ENCODE peak calls at places on chromosome X, in four cellular contexts. N is IMR-90, A is heart left ventricle, I is tibial nerve. X is an unnamed sample.

GRCh38 chrX:68894513-68895338 is 65.9 kb downstream of the EFNB1 start:
- DNase-seq in N (peak), A (peak), I (peak), X (peak)

GRCh38 chrX:48927125-48927524 is 8.3 kb upstream of the PIM2 start:
- DNase-seq in N (no peak), A (no peak), I (no peak), X (no peak)

GRCh38 chrX:151771726-151772125 is 37.2 kb downstream of the CNGA2 start:
- DNase-seq in N (no peak), A (no peak), I (no peak), X (no peak)

GRCh38 chrX:153884136-153885076 is 1.6 kb downstream of the L1CAM start:
- DNase-seq in N (no peak), A (no peak), I (no peak), X (no peak)

GRCh38 chrX:68504237-68504636 is 5.4 kb downstream of the YIPF6 start:
- DNase-seq in N (peak), A (no peak), I (no peak), X (no peak)

GRCh38 chrX:150268839-150269238 is 94.3 kb upstream of the MAMLD1 start:
- DNase-seq in N (no peak), A (no peak), I (no peak), X (no peak)

GRCh38 chrX:3748052-3748559 is 34.7 kb upstream of the PRKX start:
- DNase-seq in N (no peak), A (no peak), I (no peak), X (no peak)

GRCh38 chrX:118221257-118221656 is 104.6 kb upstream of the KLHL13 start:
- DNase-seq in N (no peak), A (no peak), I (no peak), X (no peak)

GRCh38 chrX:11784543-11784942 is 26.5 kb downstream of the MSL3 start:
- DNase-seq in N (no peak), A (no peak), I (no peak), X (no peak)

GRCh38 chrX:54479471-54480122 is 16.4 kb downstream of the FGD1 start:
- DNase-seq in N (no peak), A (no peak), I (no peak), X (no peak)

GRCh38 chrX:102138064-102138463 is 4.2 kb downstream of the TCEAL6 start:
- DNase-seq in N (no peak), A (no peak), I (no peak), X (no peak)

GRCh38 chrX:28628101-28628500 is 40.9 kb downstream of the IL1RAPL1 start:
- DNase-seq in N (no peak), A (no peak), I (no peak), X (no peak)

GRCh38 chrX:10240918-10241317 is 84.1 kb downstream of the CLCN4 start:
- DNase-seq in N (peak), A (no peak), I (peak), X (no peak)

GRCh38 chrX:23749576-23749975 is 6.5 kb upstream of the ACOT9 start:
- DNase-seq in N (no peak), A (no peak), I (no peak), X (no peak)

GRCh38 chrX:48834383-48834709 is 1.1 kb downstream of the PCSK1N start:
- DNase-seq in N (no peak), A (no peak), I (no peak), X (no peak)

GRCh38 chrX:30302957-30303356 is 6.2 kb downstream of the NR0B1 start:
- DNase-seq in N (no peak), A (no peak), I (peak), X (peak)

GRCh38 chrX:85052207-85052606 is 48.5 kb downstream of the APOOL start:
- DNase-seq in N (peak), A (no peak), I (no peak), X (no peak)

GRCh38 chrX:2424317-2424716 is 76.5 kb downstream of the DHRSX start:
- DNase-seq in N (no peak), A (no peak), I (no peak), X (no peak)

DNA sequence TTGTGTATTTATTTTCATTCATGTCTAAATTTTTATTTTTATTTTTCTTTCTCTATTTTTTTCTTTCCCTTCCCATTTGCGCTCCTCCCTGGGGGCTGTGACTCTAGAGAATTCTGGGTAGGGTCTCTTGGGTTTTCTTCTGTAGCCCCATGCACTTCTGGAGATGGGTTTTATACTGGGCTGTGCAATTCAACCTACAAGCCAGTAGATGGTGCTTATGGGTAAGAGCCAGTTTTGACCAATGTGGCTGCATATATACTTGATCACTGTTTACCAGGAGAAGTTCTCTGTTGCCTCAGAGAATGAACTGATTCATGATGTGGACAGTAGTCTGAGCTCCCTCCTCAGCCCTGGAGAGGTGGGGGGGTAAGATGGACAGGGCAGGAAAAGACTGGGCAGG is 614.6 kb downstream of the PCDH19 start:
- DNase-seq in N (no peak), A (no peak), I (no peak), X (no peak)
- TF ChIP-seq CTCF in N (no peak), A (no peak), I (no peak), X (no peak)

GRCh38 chrX:43448688-43449087 is 207.4 kb upstream of the MAOA start:
- DNase-seq in N (no peak), A (no peak), I (no peak), X (no peak)

GRCh38 chrX:43446752-43447151 is 209.3 kb upstream of the MAOA start:
- DNase-seq in N (no peak), A (no peak), I (no peak), X (no peak)

GRCh38 chrX:43456056-43456455 is 200.0 kb upstream of the MAOA start:
- DNase-seq in N (no peak), A (no peak), I (no peak), X (no peak)

GRCh38 chrX:43450355-43450754 is 205.7 kb upstream of the MAOA start:
- DNase-seq in N (no peak), A (no peak), I (no peak), X (no peak)
- H3K4me3 ChIP-seq in N (no peak), A (no peak), I (no peak), X (no peak)

GRCh38 chrX:41275661-41276609 is 58.0 kb upstream of the DDX3X start:
- DNase-seq in N (peak), A (peak), I (peak), X (peak)
- TF ChIP-seq POLR2A in N (no peak), A (no peak), I (no peak), X (no peak)

GRCh38 chrX:114970806-114971205 is 46.6 kb downstream of the IL13RA2 start:
- DNase-seq in N (no peak), A (no peak), I (no peak), X (no peak)
- TF ChIP-seq CTCF in N (no peak), A (no peak), I (no peak), X (no peak)

GRCh38 chrX:47560179-47560830 is 700 bp upstream of the ARAF start:
- DNase-seq in N (peak), A (no peak), I (no peak), X (no peak)
- H3K4me3 ChIP-seq in N (peak), A (peak), I (peak), X (no peak)

X was measured in lower leg skin.